ENCODE peak calls at places on chromosomes 7 and 10, in five cellular contexts. One of them, this sample, is unnamed.
A peak's percentile ranks its signal among the peaks of the same experiment; 100 is the strongest.

GRCh38 chr7:130667593-130668257 is 823 bp downstream of the COPG2 start:
- DNase-seq in neural progenitor cell: no peak
- DNase-seq in GM23248: peak; percentile 33
- DNase-seq in HCT116: no peak
- DNase-seq in MM.1S: peak; percentile 12
- DNase-seq in this sample: no peak

GRCh38 chr7:106471686-106472440 is 187.1 kb upstream of the NAMPT start:
- DNase-seq in neural progenitor cell: no peak
- DNase-seq in GM23248: no peak
- DNase-seq in HCT116: no peak
- DNase-seq in MM.1S: no peak
- DNase-seq in this sample: no peak

GRCh38 chr10:96585726-96586418 is 940 bp downstream of the TM9SF3 start:
- DNase-seq in neural progenitor cell: peak; percentile 10
- DNase-seq in GM23248: peak; percentile 59
- DNase-seq in HCT116: no peak
- DNase-seq in MM.1S: peak; percentile 51
- DNase-seq in this sample: peak; percentile 6

GRCh38 chr7:45181991-45182855 is 24.6 kb downstream of the RAMP3 start:
- DNase-seq in neural progenitor cell: no peak
- DNase-seq in GM23248: no peak
- DNase-seq in HCT116: no peak
- DNase-seq in MM.1S: no peak
- DNase-seq in this sample: no peak

GRCh38 chr10:63267414-63268138 is 134.4 kb downstream of the NRBF2 start:
- DNase-seq in neural progenitor cell: peak; percentile 43
- DNase-seq in GM23248: peak; percentile 85
- DNase-seq in HCT116: peak; percentile 43
- DNase-seq in MM.1S: peak; percentile 26
- DNase-seq in this sample: peak; percentile 98

GRCh38 chr10:35127289-35127891 is 744 bp downstream of the CREM start:
- DNase-seq in neural progenitor cell: no peak
- DNase-seq in GM23248: peak; percentile 90
- DNase-seq in HCT116: no peak
- DNase-seq in MM.1S: peak; percentile 53
- DNase-seq in this sample: peak; percentile 82

GRCh38 chr10:28991326-28991725 is 297.5 kb upstream of the LYZL1 start:
- DNase-seq in neural progenitor cell: peak; percentile 16
- DNase-seq in GM23248: peak; percentile 65
- DNase-seq in HCT116: peak; percentile 76
- DNase-seq in MM.1S: no peak
- DNase-seq in this sample: peak; percentile 80

GRCh38 chr7:39622609-39623311 is 612 bp upstream of the RALA start:
- DNase-seq in neural progenitor cell: no peak
- DNase-seq in GM23248: no peak
- DNase-seq in HCT116: no peak
- DNase-seq in MM.1S: no peak
- DNase-seq in this sample: no peak

GRCh38 chr7:105778956-105779355 is 97.4 kb downstream of the ATXN7L1 start:
- DNase-seq in neural progenitor cell: no peak
- DNase-seq in GM23248: no peak
- DNase-seq in HCT116: no peak
- DNase-seq in MM.1S: no peak
- DNase-seq in this sample: no peak

GRCh38 chr10:97676770-97677581 is 10.1 kb downstream of the AVPI1 start:
- DNase-seq in neural progenitor cell: peak; percentile 71
- DNase-seq in GM23248: peak; percentile 69
- DNase-seq in HCT116: no peak
- DNase-seq in MM.1S: peak; percentile 39
- DNase-seq in this sample: peak; percentile 51

GRCh38 chr7:99860281-99861127 is 16.3 kb downstream of the OR2AE1 start:
- DNase-seq in neural progenitor cell: no peak
- DNase-seq in GM23248: peak; percentile 75
- DNase-seq in HCT116: no peak
- DNase-seq in MM.1S: no peak
- DNase-seq in this sample: peak; percentile 74

GRCh38 chr7:17937506-17938115 is 2.7 kb downstream of the SNX13 start:
- DNase-seq in neural progenitor cell: no peak
- DNase-seq in GM23248: peak; percentile 61
- DNase-seq in HCT116: no peak
- DNase-seq in MM.1S: no peak
- DNase-seq in this sample: peak; percentile 24

GRCh38 chr10:132699411-132700167 is 86.4 kb downstream of the NKX6-2 start:
- DNase-seq in neural progenitor cell: no peak
- DNase-seq in GM23248: no peak
- DNase-seq in HCT116: no peak
- DNase-seq in MM.1S: no peak
- DNase-seq in this sample: no peak

GRCh38 chr10:788796-789748 is 99.6 kb upstream of the DIP2C start:
- DNase-seq in neural progenitor cell: peak; percentile 72
- DNase-seq in GM23248: peak; percentile 92
- DNase-seq in HCT116: peak; percentile 18
- DNase-seq in MM.1S: no peak
- DNase-seq in this sample: peak; percentile 69

GRCh38 chr10:108690530-108690929 is 1232.8 kb downstream of the XPNPEP1 start:
- DNase-seq in neural progenitor cell: no peak
- DNase-seq in GM23248: no peak
- DNase-seq in HCT116: no peak
- DNase-seq in MM.1S: no peak
- DNase-seq in this sample: no peak

GRCh38 chr10:24784061-24784460 is 60.4 kb upstream of the ARHGAP21 start:
- DNase-seq in neural progenitor cell: no peak
- DNase-seq in GM23248: no peak
- DNase-seq in HCT116: no peak
- DNase-seq in MM.1S: no peak
- DNase-seq in this sample: no peak

GRCh38 chr10:6348091-6348862 is 145.5 kb downstream of the PFKFB3 start:
- DNase-seq in neural progenitor cell: no peak
- DNase-seq in GM23248: peak; percentile 64
- DNase-seq in HCT116: no peak
- DNase-seq in MM.1S: peak; percentile 93
- DNase-seq in this sample: no peak

GRCh38 chr10:5585517-5586222 is 60.9 kb downstream of the CALML3 start:
- DNase-seq in neural progenitor cell: no peak
- DNase-seq in GM23248: peak; percentile 40
- DNase-seq in HCT116: no peak
- DNase-seq in MM.1S: no peak
- DNase-seq in this sample: peak; percentile 55

GRCh38 chr7:26186364-26187311 is 13.9 kb downstream of the HNRNPA2B1 start:
- DNase-seq in neural progenitor cell: no peak
- DNase-seq in GM23248: no peak
- DNase-seq in HCT116: no peak
- DNase-seq in MM.1S: no peak
- DNase-seq in this sample: peak; percentile 35

GRCh38 chr10:65765006-65765546 is 1160.8 kb upstream of the LRRTM3 start:
- DNase-seq in neural progenitor cell: no peak
- DNase-seq in GM23248: no peak
- DNase-seq in HCT116: no peak
- DNase-seq in MM.1S: no peak
- DNase-seq in this sample: no peak

GRCh38 chr7:47690902-47691558 is 109.1 kb upstream of the TNS3 start:
- DNase-seq in neural progenitor cell: no peak
- DNase-seq in GM23248: peak; percentile 69
- DNase-seq in HCT116: no peak
- DNase-seq in MM.1S: no peak
- DNase-seq in this sample: peak; percentile 35

GRCh38 chr7:44157116-44158059 is 16.3 kb upstream of the MYL7 start:
- DNase-seq in neural progenitor cell: peak; percentile 21
- DNase-seq in GM23248: no peak
- DNase-seq in HCT116: no peak
- DNase-seq in MM.1S: no peak
- DNase-seq in this sample: no peak

GRCh38 chr7:108171164-108171563 is 41.0 kb upstream of the LAMB4 start:
- DNase-seq in neural progenitor cell: no peak
- DNase-seq in GM23248: no peak
- DNase-seq in HCT116: no peak
- DNase-seq in MM.1S: no peak
- DNase-seq in this sample: no peak

GRCh38 chr7:102024005-102024768 is 206.8 kb downstream of the CUX1 start:
- DNase-seq in neural progenitor cell: no peak
- DNase-seq in GM23248: no peak
- DNase-seq in HCT116: no peak
- DNase-seq in MM.1S: no peak
- DNase-seq in this sample: no peak

DNA sequence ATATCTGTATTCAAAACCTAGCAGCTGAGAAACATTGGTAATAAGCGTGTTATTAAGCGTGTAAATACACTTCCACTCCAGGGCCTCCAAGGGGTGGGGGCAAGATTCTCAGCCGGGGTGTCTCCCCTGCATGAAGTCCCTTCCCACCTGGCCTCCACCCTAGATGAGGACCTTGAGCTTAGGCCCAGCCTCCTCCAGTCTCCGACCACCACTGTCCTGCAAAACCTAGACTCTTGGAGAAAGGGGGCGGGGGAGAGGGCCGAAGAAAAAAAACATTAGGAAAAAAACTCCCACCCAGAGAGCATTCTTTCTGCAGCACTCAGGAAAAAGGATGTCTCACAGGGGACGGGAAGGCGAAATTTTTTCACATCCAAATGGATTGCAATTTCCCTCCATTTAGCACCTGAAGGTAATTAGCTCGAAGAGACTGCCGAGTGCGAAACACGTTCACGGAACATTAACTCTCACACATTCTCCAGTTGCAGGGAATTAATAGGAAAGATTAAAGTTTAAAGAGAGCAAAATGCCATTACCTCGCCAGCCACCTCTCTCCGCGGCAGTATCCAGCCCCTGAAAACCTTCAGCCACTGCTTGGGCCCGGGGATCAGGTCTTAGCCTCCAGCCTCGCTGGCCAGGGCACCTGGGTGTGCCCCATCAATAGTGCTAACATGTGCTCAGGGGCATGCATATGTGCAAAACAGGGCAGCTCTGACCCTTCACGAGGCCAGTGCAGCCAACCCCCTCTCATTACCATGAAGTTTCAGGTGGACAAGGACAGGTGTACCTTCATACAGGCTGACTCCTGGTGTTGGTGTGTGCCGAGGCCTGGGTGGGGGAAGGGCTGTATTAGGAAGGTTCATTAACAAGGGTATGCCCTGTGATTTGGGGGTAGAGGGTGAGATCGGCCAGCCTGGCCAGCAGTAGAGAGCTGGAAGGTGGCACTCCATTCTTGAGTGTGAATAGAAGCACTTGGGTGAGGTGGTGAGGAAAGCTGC is 77.2 kb downstream of the HIF1AN start:
- DNase-seq in neural progenitor cell: no peak
- DNase-seq in GM23248: no peak
- DNase-seq in HCT116: no peak
- DNase-seq in MM.1S: no peak
- DNase-seq in this sample: no peak
- TF ChIP-seq EZH2 in neural progenitor cell: no peak
- TF ChIP-seq EZH2 in GM23248: no peak
- TF ChIP-seq EZH2 in HCT116: no peak
- TF ChIP-seq EZH2 in MM.1S: no peak
- TF ChIP-seq EZH2 in this sample: no peak

GRCh38 chr7:155803418-155804376 is 8.6 kb downstream of the SHH start:
- DNase-seq in neural progenitor cell: peak; percentile 74
- DNase-seq in GM23248: peak; percentile 34
- DNase-seq in HCT116: no peak
- DNase-seq in MM.1S: no peak
- DNase-seq in this sample: peak; percentile 53
- H3K9ac ChIP-seq in neural progenitor cell: no peak overlapping the region
- H3K9ac ChIP-seq in GM23248: no peak overlapping the region
- H3K9ac ChIP-seq in HCT116: no peak overlapping the region
- H3K9ac ChIP-seq in MM.1S: no peak overlapping the region
- H3K9ac ChIP-seq in this sample: no peak overlapping the region

DNA sequence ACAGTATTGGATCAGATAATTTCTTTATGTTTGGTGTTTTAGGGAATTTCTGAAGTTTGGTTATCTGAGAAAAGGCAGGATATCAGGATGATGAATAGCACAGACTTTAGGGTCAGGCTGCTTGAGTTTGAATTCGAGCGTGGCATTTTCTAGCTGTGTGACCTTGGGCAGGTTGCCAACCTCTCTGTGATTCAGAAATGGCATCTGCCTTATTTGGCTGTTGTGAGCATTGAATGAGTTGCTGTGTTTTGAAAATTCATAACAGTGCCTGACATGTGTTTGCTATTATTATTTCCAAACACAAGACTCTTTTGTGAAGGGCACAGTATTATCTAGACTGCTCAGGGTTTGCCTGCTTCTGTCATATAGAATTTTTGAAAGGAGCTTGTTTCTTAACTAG is 66.9 kb downstream of the NXPH1 start:
- DNase-seq in neural progenitor cell: no peak
- DNase-seq in GM23248: no peak
- DNase-seq in HCT116: no peak
- DNase-seq in MM.1S: no peak
- DNase-seq in this sample: no peak
- TF ChIP-seq EZH2phosphoT487 in neural progenitor cell: no peak
- TF ChIP-seq EZH2phosphoT487 in GM23248: no peak
- TF ChIP-seq EZH2phosphoT487 in HCT116: no peak
- TF ChIP-seq EZH2phosphoT487 in MM.1S: no peak
- TF ChIP-seq EZH2phosphoT487 in this sample: no peak

DNA sequence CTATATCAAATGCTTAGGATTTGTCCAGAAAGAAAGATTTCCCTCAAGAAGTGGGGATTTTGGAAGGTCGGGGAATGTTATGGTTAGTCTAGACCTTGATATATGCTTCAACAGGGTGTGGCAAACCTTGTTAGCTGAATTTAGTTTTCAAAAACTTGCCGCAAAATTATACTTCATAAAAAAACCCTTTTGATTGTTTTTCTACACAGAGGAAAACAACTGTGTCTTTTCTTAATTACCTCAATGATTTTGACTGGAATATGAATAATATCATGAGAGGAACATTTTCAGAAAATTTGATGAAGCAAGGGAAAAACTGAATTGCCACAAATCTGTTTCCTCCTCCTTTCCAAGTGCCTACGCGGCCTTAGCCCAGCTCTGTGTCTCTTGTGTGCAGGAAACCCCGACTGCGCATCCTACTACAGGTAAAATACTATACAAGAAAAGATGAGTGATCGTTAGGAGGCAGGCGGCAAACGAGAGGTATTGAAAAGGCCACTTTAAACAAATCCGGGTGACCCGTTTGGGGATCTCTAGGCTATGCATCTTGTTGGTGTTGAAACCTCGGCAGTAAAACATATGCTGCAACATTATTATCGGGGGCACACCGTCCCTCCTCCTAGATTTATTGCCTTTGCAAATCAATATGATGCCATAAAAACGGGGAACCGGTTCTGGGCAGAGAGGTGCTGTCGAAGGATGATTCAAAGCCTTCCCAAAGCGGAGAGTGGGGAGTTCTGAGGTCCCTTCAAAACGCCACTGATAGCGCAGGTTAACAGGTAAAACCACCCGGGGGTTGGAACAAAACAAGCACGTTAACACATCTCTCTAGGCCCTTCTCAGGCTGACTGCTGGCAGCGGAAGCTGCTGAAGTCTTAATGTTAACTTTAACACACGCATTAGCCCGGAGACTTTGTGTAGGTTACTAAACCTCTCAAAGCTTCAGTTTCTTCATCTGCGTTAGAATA is 2.3 kb upstream of the TBX20 start:
- DNase-seq in neural progenitor cell: no peak
- DNase-seq in GM23248: no peak
- DNase-seq in HCT116: no peak
- DNase-seq in MM.1S: no peak
- DNase-seq in this sample: no peak
- TF ChIP-seq EZH2 in neural progenitor cell: no peak
- TF ChIP-seq EZH2 in GM23248: no peak
- TF ChIP-seq EZH2 in HCT116: no peak
- TF ChIP-seq EZH2 in MM.1S: no peak
- TF ChIP-seq EZH2 in this sample: no peak